ENCODE peak calls at places on chromosomes 1 and 21, in four cellular contexts. G is GM12892, F is cardiac fibroblast, B is D721Med. J is an unnamed sample.

GRCh38 chr1:18632218-18632588 is 1.6 kb downstream of the PAX7 start:
- DNase-seq in G (no peak), F (no peak), B (no peak), J (no peak)

GRCh38 chr1:219317762-219318353 is 144.2 kb downstream of the LYPLAL1 start:
- DNase-seq in G (no peak), F (peak; percentile 41), B (no peak), J (no peak)

GRCh38 chr1:30321216-30321910 is 402.0 kb downstream of the MATN1 start:
- DNase-seq in G (no peak), F (no peak), B (no peak), J (peak; percentile 80)

GRCh38 chr1:15272009-15272781 is 25.2 kb downstream of the FHAD1 start:
- DNase-seq in G (peak; percentile 34), F (peak; percentile 80), B (peak; percentile 14), J (peak; percentile 73)

GRCh38 chr1:51600529-51600928 is 16.4 kb upstream of the OSBPL9 start:
- DNase-seq in G (no peak), F (no peak), B (no peak), J (no peak)

GRCh38 chr21:45984584-45985095 is 3.1 kb downstream of the COL6A1 start:
- DNase-seq in G (no peak), F (no peak), B (no peak), J (no peak)

GRCh38 chr1:203153051-203153988 is 22.3 kb downstream of the MYBPH start:
- DNase-seq in G (no peak), F (peak; percentile 35), B (no peak), J (peak; percentile 50)

GRCh38 chr1:236472850-236473788 is 50.7 kb upstream of the LGALS8 start:
- DNase-seq in G (no peak), F (no peak), B (no peak), J (peak; percentile 45)

GRCh38 chr1:168504064-168504837 is 39.5 kb downstream of the XCL2 start:
- DNase-seq in G (no peak), F (peak; percentile 91), B (no peak), J (no peak)

GRCh38 chr1:1599030-1599916 is 662 bp downstream of the FNDC10 start:
- DNase-seq in G (peak; percentile 57), F (peak; percentile 40), B (no peak), J (peak; percentile 67)

GRCh38 chr1:81388435-81388834 is 412.3 kb upstream of the ADGRL2 start:
- DNase-seq in G (no peak), F (no peak), B (no peak), J (no peak)

GRCh38 chr1:43144228-43144627 is 27.9 kb downstream of the EBNA1BP2 start:
- DNase-seq in G (no peak), F (peak; percentile 41), B (no peak), J (no peak)

J was measured in NCI-H69.